ENCODE peak calls at places on chromosomes 2 and 18, in seven cellular contexts. One of them, this sample, is unnamed.

GRCh38 chr2:44560961-44561360 is 199.2 kb downstream of the CAMKMT start:
- DNase-seq in K562: no peak
- DNase-seq in HCT116: no peak
- DNase-seq in GM12878: no peak
- DNase-seq in H1: no peak
- DNase-seq in HepG2: no peak
- DNase-seq in SK-N-SH: no peak
- DNase-seq in this sample: no peak

GRCh38 chr2:71060211-71060610 is 8.2 kb upstream of the NAGK start:
- DNase-seq in K562: peak; percentile 2
- DNase-seq in HCT116: no peak
- DNase-seq in GM12878: no peak
- DNase-seq in H1: no peak
- DNase-seq in HepG2: no peak
- DNase-seq in SK-N-SH: no peak
- DNase-seq in this sample: no peak

GRCh38 chr2:165698621-165698946 is 95.5 kb downstream of the GALNT3 start:
- DNase-seq in K562: no peak
- DNase-seq in HCT116: peak; percentile 19
- DNase-seq in GM12878: peak; percentile 27
- DNase-seq in H1: no peak
- DNase-seq in HepG2: peak; percentile 44
- DNase-seq in SK-N-SH: peak; percentile 42
- DNase-seq in this sample: peak; percentile 5

GRCh38 chr2:239776441-239777033 is 248.6 kb downstream of the NDUFA10 start:
- DNase-seq in K562: no peak
- DNase-seq in HCT116: no peak
- DNase-seq in GM12878: no peak
- DNase-seq in H1: no peak
- DNase-seq in HepG2: no peak
- DNase-seq in SK-N-SH: no peak
- DNase-seq in this sample: no peak

GRCh38 chr2:80363330-80363729 is 58.8 kb upstream of the LRRTM1 start:
- DNase-seq in K562: no peak
- DNase-seq in HCT116: no peak
- DNase-seq in GM12878: no peak
- DNase-seq in H1: no peak
- DNase-seq in HepG2: no peak
- DNase-seq in SK-N-SH: no peak
- DNase-seq in this sample: no peak

GRCh38 chr2:224436634-224437033 is 34.7 kb upstream of the FAM124B start:
- DNase-seq in K562: no peak
- DNase-seq in HCT116: no peak
- DNase-seq in GM12878: no peak
- DNase-seq in H1: no peak
- DNase-seq in HepG2: no peak
- DNase-seq in SK-N-SH: no peak
- DNase-seq in this sample: no peak

GRCh38 chr2:48265169-48266013 is 264.6 kb upstream of the STON1 start:
- DNase-seq in K562: peak; percentile 58
- DNase-seq in HCT116: no peak
- DNase-seq in GM12878: no peak
- DNase-seq in H1: no peak
- DNase-seq in HepG2: no peak
- DNase-seq in SK-N-SH: no peak
- DNase-seq in this sample: no peak

GRCh38 chr18:80252136-80252535 is 4.8 kb upstream of the PARD6G start:
- DNase-seq in K562: no peak
- DNase-seq in HCT116: no peak
- DNase-seq in GM12878: no peak
- DNase-seq in H1: no peak
- DNase-seq in HepG2: no peak
- DNase-seq in SK-N-SH: no peak
- DNase-seq in this sample: no peak

GRCh38 chr18:12253517-12254136 is 534 bp upstream of the CIDEA start:
- DNase-seq in K562: no peak
- DNase-seq in HCT116: no peak
- DNase-seq in GM12878: no peak
- DNase-seq in H1: no peak
- DNase-seq in HepG2: no peak
- DNase-seq in SK-N-SH: no peak
- DNase-seq in this sample: no peak

DNA sequence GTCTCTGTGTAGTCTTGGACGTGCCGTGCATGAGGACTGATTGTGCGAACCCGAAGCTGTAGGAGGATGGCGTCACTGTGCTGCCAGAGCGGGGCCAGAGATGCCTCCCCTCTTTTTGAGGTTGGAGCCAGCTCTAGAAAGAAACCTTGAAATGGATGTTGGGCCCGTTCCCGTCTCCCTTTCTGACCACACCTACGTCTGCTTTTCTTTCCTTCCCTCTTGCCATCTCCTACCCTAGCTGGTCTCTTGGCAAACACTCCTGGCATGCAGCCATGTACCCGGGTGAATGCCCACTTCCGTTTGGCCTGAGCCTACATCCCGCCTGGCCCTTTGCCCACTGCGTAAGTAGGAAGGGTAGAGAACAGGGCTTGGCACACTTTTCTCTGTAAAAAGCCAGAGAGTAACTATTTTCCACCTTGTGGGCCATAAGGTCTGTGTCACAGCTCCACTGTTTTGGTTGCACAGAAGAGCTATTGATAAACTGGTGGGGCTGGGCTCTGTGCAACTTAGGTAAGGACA is 37.4 kb downstream of the SH3BP4 start:
- DNase-seq in K562: no peak
- DNase-seq in HCT116: no peak
- DNase-seq in GM12878: no peak
- DNase-seq in H1: no peak
- DNase-seq in HepG2: no peak
- DNase-seq in SK-N-SH: peak; percentile 71
- DNase-seq in this sample: no peak
- TF ChIP-seq JUND in K562: no peak
- TF ChIP-seq JUND in HCT116: no peak
- TF ChIP-seq JUND in GM12878: no peak
- TF ChIP-seq JUND in H1: no peak
- TF ChIP-seq JUND in HepG2: no peak
- TF ChIP-seq JUND in SK-N-SH: peak; percentile 26
- TF ChIP-seq JUND in this sample: no peak

DNA sequence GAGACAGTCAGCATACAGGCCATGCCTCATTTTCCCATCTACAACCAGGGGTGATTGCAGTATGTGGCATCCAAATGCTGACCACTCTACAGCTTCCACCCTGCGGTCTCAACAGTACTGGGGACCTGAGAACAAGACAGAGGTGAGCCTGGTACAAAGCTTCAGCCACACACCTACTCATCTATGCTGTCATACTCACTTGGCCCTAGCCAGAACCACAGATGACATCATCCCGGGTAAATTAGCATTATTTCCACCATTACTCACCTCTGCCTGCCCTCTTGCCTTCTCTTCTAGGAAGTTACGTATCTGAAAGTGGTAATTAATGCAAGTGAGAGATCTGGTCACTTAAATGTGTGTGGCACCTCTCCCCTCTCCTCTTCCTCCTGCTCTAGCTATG is 208.2 kb upstream of the ARL4C start:
- DNase-seq in K562: no peak
- DNase-seq in HCT116: peak; percentile 10
- DNase-seq in GM12878: no peak
- DNase-seq in H1: no peak
- DNase-seq in HepG2: no peak
- DNase-seq in SK-N-SH: no peak
- DNase-seq in this sample: no peak
- TF ChIP-seq JUND in K562: no peak
- TF ChIP-seq JUND in HCT116: peak; percentile 32
- TF ChIP-seq JUND in GM12878: no peak
- TF ChIP-seq JUND in H1: no peak
- TF ChIP-seq JUND in HepG2: no peak
- TF ChIP-seq JUND in SK-N-SH: no peak
- TF ChIP-seq JUND in this sample: no peak

GRCh38 chr2:133293544-133294270 is 274.6 kb downstream of the NCKAP5 start:
- DNase-seq in K562: no peak
- DNase-seq in HCT116: no peak
- DNase-seq in GM12878: no peak
- DNase-seq in H1: no peak
- DNase-seq in HepG2: no peak
- DNase-seq in SK-N-SH: no peak
- DNase-seq in this sample: no peak
- TF ChIP-seq JUND in K562: no peak
- TF ChIP-seq JUND in HCT116: no peak
- TF ChIP-seq JUND in GM12878: no peak
- TF ChIP-seq JUND in H1: no peak
- TF ChIP-seq JUND in HepG2: no peak
- TF ChIP-seq JUND in SK-N-SH: no peak
- TF ChIP-seq JUND in this sample: no peak

GRCh38 chr18:3094355-3094684 is 81.4 kb upstream of the LPIN2 start:
- DNase-seq in K562: no peak
- DNase-seq in HCT116: no peak
- DNase-seq in GM12878: no peak
- DNase-seq in H1: no peak
- DNase-seq in HepG2: no peak
- DNase-seq in SK-N-SH: no peak
- DNase-seq in this sample: no peak
- TF ChIP-seq JUND in K562: no peak
- TF ChIP-seq JUND in HCT116: no peak
- TF ChIP-seq JUND in GM12878: no peak
- TF ChIP-seq JUND in H1: no peak
- TF ChIP-seq JUND in HepG2: no peak
- TF ChIP-seq JUND in SK-N-SH: no peak
- TF ChIP-seq JUND in this sample: no peak